ENCODE peak calls at places on chromosomes 2 and 18, in five cellular contexts. T is heart right ventricle, G is adrenal gland, K is cardiac muscle cell, C is aorta. L is an unnamed sample.
A peak's percentile ranks its signal among the peaks of the same experiment; 100 is the strongest.

GRCh38 chr18:3458952-3459853 is 9.2 kb downstream of the TGIF1 start:
- DNase-seq in T (no peak), G (no peak), K (no peak), C (no peak), L (no peak)

GRCh38 chr2:218516614-218517013 is 51.5 kb downstream of the USP37 start:
- DNase-seq in T (no peak), G (no peak), K (no peak), C (no peak), L (no peak)

GRCh38 chr2:129479892-129480291 is 499.6 kb upstream of the RAB6C start:
- DNase-seq in T (no peak), G (no peak), K (peak; percentile 23), C (no peak), L (no peak)

GRCh38 chr2:235493775-235494715 is at the start of gene AGAP1:
- DNase-seq in T (peak; percentile 87), G (peak; percentile 91), K (peak; percentile 94), C (peak; percentile 92), L (peak; percentile 95)

GRCh38 chr2:216922170-216922780 is 62.4 kb upstream of the TNP1 start:
- DNase-seq in T (no peak), G (no peak), K (no peak), C (no peak), L (no peak)

GRCh38 chr18:4762399-4762798 is 307.3 kb upstream of the DLGAP1 start:
- DNase-seq in T (no peak), G (no peak), K (no peak), C (no peak), L (no peak)

GRCh38 chr18:50981381-50981780 is 13.5 kb downstream of the ELAC1 start:
- DNase-seq in T (no peak), G (no peak), K (no peak), C (no peak), L (no peak)

GRCh38 chr2:237935740-237936452 is 30.9 kb upstream of the UBE2F start:
- DNase-seq in T (no peak), G (no peak), K (no peak), C (no peak), L (no peak)

GRCh38 chr2:55431982-55432627 is 12.4 kb upstream of the CCDC88A start:
- DNase-seq in T (no peak), G (no peak), K (no peak), C (no peak), L (no peak)

GRCh38 chr2:141810148-141810547 is 320.7 kb downstream of the LRP1B start:
- DNase-seq in T (no peak), G (no peak), K (no peak), C (no peak), L (no peak)

DNA sequence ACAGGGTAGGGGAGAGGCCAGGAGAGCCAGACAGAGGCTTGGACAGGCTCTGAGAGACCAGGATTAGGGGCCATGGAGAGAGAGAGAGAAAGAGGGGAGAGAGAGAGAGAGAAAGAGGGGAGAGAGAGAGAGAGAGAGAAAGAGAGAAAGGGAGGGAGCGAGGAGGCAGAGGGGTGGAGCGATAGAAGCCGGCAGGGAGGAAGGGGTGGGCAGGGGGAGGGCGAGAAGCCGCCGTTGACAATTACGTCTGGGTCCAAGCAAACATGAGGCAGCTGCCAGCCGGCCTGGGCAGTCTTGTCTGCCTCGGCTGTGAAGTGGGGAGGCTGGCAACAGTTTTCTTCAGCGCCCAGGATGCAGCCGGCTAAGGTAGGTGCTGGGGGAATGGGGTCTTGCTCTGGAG is at the start of gene KCNIP3:
- DNase-seq in T (no peak), G (no peak), K (peak; percentile 44), C (no peak), L (no peak)
- H3K27ac ChIP-seq in T (no peak within 1 kb of the TSS), G (no peak within 1 kb of the TSS), K (no peak within 1 kb of the TSS), C (no peak within 1 kb of the TSS), L (no peak within 1 kb of the TSS)

DNA sequence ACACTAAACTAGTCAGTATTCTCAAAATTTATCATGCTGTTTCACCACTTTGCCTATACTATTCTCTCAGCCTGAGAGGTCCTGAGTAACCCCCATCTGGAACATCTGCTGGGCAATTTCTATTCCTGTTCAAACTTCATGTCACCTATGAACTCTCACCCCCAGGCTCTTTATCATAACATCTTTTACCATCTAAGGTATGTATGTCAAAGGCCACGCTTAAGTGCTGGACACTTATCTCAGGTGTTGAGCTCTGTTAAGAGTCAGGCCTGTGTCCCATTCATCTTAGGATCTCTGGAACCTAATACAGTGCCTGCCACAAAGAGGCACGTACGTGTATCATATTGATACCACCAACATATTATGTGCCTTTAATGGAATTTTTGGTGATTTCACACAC is 4.9 kb downstream of the AAK1 start:
- DNase-seq in T (no peak), G (no peak), K (no peak), C (no peak), L (no peak)
- H3K4me1 ChIP-seq in T (peaks cover 63% of the 10 kb centered on the region), G (peaks cover 12% of the 10 kb centered on the region), K (peaks cover 34% of the 10 kb centered on the region), C (peaks cover 10% of the 10 kb centered on the region), L (peaks cover 32% of the 10 kb centered on the region)

GRCh38 chr2:134220525-134220924 is 33.3 kb upstream of the MGAT5 start:
- DNase-seq in T (no peak), G (no peak), K (no peak), C (no peak), L (no peak)
- H3K27ac ChIP-seq in T (peak overlapping the region; percentile 67), G (peak overlapping the region; percentile 16), K (no peak overlapping the region), C (no peak overlapping the region), L (no peak overlapping the region)

GRCh38 chr2:134679740-134680139 is 39.1 kb downstream of the TMEM163 start:
- DNase-seq in T (no peak), G (no peak), K (no peak), C (no peak), L (no peak)
- H3K4me1 ChIP-seq in T (peaks cover 34% of the 10 kb centered on the region), G (no peaks in the 10 kb centered on the region), K (peaks cover 87% of the 10 kb centered on the region), C (no peaks in the 10 kb centered on the region), L (peaks cover 7% of the 10 kb centered on the region)

DNA sequence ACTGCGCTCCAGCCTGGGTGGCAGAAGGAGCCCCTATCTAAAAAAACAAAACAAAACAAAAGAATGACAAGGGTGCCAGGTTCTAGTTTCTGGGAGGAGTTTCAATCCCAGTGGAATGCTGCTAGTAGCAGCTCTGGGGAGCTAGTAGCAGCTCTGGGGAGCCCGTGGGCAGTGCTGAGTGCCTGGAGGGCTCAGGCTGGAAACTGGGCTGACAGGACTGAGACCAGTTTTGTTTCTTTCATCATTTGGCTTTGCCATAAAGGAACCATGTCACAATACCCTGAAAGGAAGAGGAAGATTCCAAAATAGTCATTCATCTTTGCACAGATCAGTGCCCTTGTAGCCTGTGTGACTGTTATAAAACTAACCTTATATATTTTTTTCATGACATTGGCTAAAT is 10.6 kb downstream of the MFSD6 start:
- DNase-seq in T (no peak), G (no peak), K (no peak), C (no peak), L (no peak)
- H3K27ac ChIP-seq in T (no peak overlapping the region), G (peak overlapping the region; percentile 79), K (no peak overlapping the region), C (no peak overlapping the region), L (no peak overlapping the region)

GRCh38 chr2:60514886-60515407 is 38.5 kb downstream of the BCL11A start:
- DNase-seq in T (no peak), G (no peak), K (no peak), C (no peak), L (no peak)

GRCh38 chr2:60515751-60516226 is 37.7 kb downstream of the BCL11A start:
- DNase-seq in T (no peak), G (no peak), K (no peak), C (peak; percentile 55), L (no peak)

GRCh38 chr2:60513191-60513590 is 40.3 kb downstream of the BCL11A start:
- DNase-seq in T (no peak), G (no peak), K (no peak), C (no peak), L (no peak)

GRCh38 chr2:60512641-60513040 is 40.8 kb downstream of the BCL11A start:
- DNase-seq in T (no peak), G (no peak), K (no peak), C (no peak), L (no peak)

GRCh38 chr2:60513996-60514395 is 39.5 kb downstream of the BCL11A start:
- DNase-seq in T (no peak), G (no peak), K (no peak), C (no peak), L (no peak)
- H3K4me1 ChIP-seq in T (peaks cover 26% of the 10 kb centered on the region), G (no peaks in the 10 kb centered on the region), K (peaks cover 10% of the 10 kb centered on the region), C (no peaks in the 10 kb centered on the region), L (peaks cover 6% of the 10 kb centered on the region)

GRCh38 chr2:99975386-99975785 is 167.0 kb downstream of the AFF3 start:
- DNase-seq in T (no peak), G (no peak), K (no peak), C (no peak), L (no peak)
- H3K27ac ChIP-seq in T (no peak overlapping the region), G (no peak overlapping the region), K (no peak overlapping the region), C (no peak overlapping the region), L (no peak overlapping the region)

DNA sequence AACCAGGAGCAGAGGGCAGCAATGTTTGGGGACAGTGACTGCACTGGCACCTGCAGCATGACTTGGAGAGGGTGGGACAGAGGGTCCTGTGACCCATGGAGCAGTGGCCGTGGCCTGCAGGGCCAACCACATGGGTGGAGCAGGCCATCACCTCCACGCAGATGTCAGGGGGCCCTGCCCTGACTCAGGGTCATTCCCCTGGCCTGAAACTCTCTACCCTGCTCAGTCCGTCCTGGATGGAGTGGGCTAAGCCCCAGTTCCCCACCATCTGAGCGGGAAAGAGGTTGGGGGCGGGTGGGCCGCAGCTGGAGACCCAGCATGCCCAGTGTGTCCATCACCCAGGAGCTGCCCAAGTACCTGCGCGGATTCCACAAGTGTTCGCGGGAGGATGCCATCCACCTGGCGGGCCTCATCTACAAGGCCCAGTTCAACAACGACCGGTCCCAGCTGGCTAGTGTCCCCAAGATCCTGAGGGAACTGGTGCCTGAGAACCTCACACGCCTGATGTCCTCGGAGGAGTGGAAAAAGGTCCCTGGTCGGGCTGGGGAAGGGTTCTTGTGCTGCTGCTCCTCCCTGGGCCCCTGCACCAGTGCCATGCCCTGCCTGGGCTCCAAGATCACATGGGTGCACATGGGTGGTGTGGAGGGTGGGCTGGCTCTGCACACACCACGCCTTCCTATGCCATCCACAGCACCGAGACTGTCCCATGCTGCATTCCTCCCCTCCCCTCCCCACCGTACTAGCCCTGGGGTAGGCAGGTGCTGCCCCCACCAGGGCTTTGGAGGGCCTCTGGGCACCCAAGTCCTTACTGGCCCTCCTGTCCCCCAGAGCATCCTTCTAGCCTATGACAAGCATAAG is 10.3 kb upstream of the GPR17 start:
- DNase-seq in T (no peak), G (no peak), K (no peak), C (no peak), L (no peak)
- H3K4me1 ChIP-seq in T (peaks cover 98% of the 10 kb centered on the region), G (no peaks in the 10 kb centered on the region), K (no peaks in the 10 kb centered on the region), C (no peaks in the 10 kb centered on the region), L (peaks cover 33% of the 10 kb centered on the region)

GRCh38 chr2:24971550-24972314 is at the start of gene DNAJC27:
- DNase-seq in T (peak; percentile 98), G (peak; percentile 98), K (peak; percentile 98), C (peak; percentile 99), L (peak; percentile 99)
- H3K27ac ChIP-seq in T (peak within 1 kb of the TSS; percentile 98), G (peak within 1 kb of the TSS; percentile 95), K (peak within 1 kb of the TSS; percentile 98), C (peak within 1 kb of the TSS; percentile 98), L (peak within 1 kb of the TSS; percentile 95)